ENCODE peak calls at places on chromosome X, in six cellular contexts. M is fibroblast of pulmonary artery, H is mammary epithelial cell, R is fibroblast of mammary gland, K is heart right ventricle, O is epithelial cell of proximal tubule. U is an unnamed sample.

GRCh38 chrX:67426946-67427345 is 116.9 kb upstream of the AR start:
- DNase-seq in R (no peak), O (no peak), H (no peak), M (no peak), K (no peak), U (no peak)

GRCh38 chrX:152821145-152821765 is 9.3 kb downstream of the CETN2 start:
- DNase-seq in R (peak), O (no peak), M (peak), K (no peak), H (peak), U (peak)

GRCh38 chrX:20139966-20140365 is 1.7 kb downstream of the EIF1AX start:
- DNase-seq in M (peak), O (no peak), R (peak), H (peak), K (no peak), U (no peak)

GRCh38 chrX:123087326-123087725 is 96.8 kb upstream of the GRIA3 start:
- DNase-seq in R (peak), M (peak), H (peak), O (peak), K (no peak), U (peak)

GRCh38 chrX:137034508-137034872 is 695 bp upstream of the GPR101 start:
- DNase-seq in K (no peak), O (no peak), R (no peak), M (no peak), H (no peak), U (no peak)

GRCh38 chrX:14673764-14674163 is 144.4 kb downstream of the GLRA2 start:
- DNase-seq in O (peak), H (peak), R (peak), M (peak), K (no peak), U (peak)

GRCh38 chrX:50003927-50004326 is 81.5 kb downstream of the CLCN5 start:
- DNase-seq in K (no peak), M (no peak), R (no peak), O (no peak), H (no peak), U (no peak)

GRCh38 chrX:153968754-153969124 is 2.9 kb downstream of the HCFC1 start:
- DNase-seq in K (no peak), M (no peak), H (no peak), O (no peak), R (no peak), U (no peak)

GRCh38 chrX:97876697-97877407 is 993.1 kb downstream of the RPA4 start:
- DNase-seq in M (no peak), H (no peak), O (no peak), K (no peak), R (peak), U (no peak)

GRCh38 chrX:132744470-132744869 is 214.0 kb downstream of the HS6ST2 start:
- DNase-seq in R (no peak), K (no peak), H (no peak), M (no peak), O (no peak), U (no peak)

GRCh38 chrX:10828640-10829039 is 208.3 kb upstream of the MID1 start:
- DNase-seq in H (no peak), K (no peak), R (no peak), O (no peak), M (no peak), U (peak)

GRCh38 chrX:37060999-37061398 is 52.8 kb downstream of the FAM47C start:
- DNase-seq in M (peak), R (peak), O (peak), H (peak), K (no peak), U (peak)

GRCh38 chrX:115462406-115462805 is 98.6 kb upstream of the PLS3 start:
- DNase-seq in M (peak), R (no peak), O (no peak), K (no peak), H (no peak), U (no peak)

GRCh38 chrX:143306991-143307965 is 210.0 kb downstream of the SPANXN3 start:
- DNase-seq in H (no peak), K (no peak), M (no peak), O (no peak), R (no peak), U (no peak)

GRCh38 chrX:318739-319578 is at the start of gene GTPBP6:
- DNase-seq in M (peak), O (peak), H (peak), R (peak), K (peak), U (peak)

GRCh38 chrX:146154191-146154590 is 336.6 kb downstream of the SLITRK2 start:
- DNase-seq in K (no peak), M (no peak), R (no peak), O (no peak), H (no peak), U (no peak)

GRCh38 chrX:153455571-153455970 is 9.7 kb upstream of the TREX2 start:
- DNase-seq in R (no peak), M (no peak), O (no peak), H (no peak), K (no peak), U (no peak)

GRCh38 chrX:149314031-149314430 is 191.1 kb downstream of the IDS start:
- DNase-seq in H (peak), R (peak), O (peak), K (no peak), M (peak), U (no peak)

GRCh38 chrX:125709532-125709931 is 389.9 kb downstream of the TEX13C start:
- DNase-seq in O (no peak), M (no peak), R (no peak), K (no peak), H (no peak), U (no peak)

GRCh38 chrX:152915541-152916241 is 17.8 kb downstream of the ZNF185 start:
- DNase-seq in M (peak), O (no peak), K (no peak), H (peak), R (peak), U (peak)

GRCh38 chrX:24961809-24962208 is 54.0 kb downstream of the ARX start:
- DNase-seq in M (no peak), H (no peak), R (no peak), K (no peak), O (no peak), U (no peak)

GRCh38 chrX:10486373-10486772 is 134.0 kb downstream of the MID1 start:
- DNase-seq in K (no peak), M (peak), R (peak), H (peak), O (peak), U (no peak)

GRCh38 chrX:55342533-55343501 is 78.1 kb upstream of the PAGE3 start:
- DNase-seq in M (peak), K (peak), R (peak), H (peak), O (no peak), U (peak)

GRCh38 chrX:153700376-153700945 is 12.7 kb downstream of the SLC6A8 start:
- DNase-seq in O (no peak), R (no peak), H (no peak), M (no peak), K (no peak), U (no peak)

GRCh38 chrX:9291666-9292065 is 173.2 kb upstream of the TBL1X start:
- DNase-seq in H (no peak), M (no peak), K (no peak), O (no peak), R (no peak), U (no peak)

GRCh38 chrX:41338422-41338821 is 4.5 kb downstream of the DDX3X start:
- DNase-seq in K (no peak), H (no peak), R (no peak), O (no peak), M (no peak), U (no peak)

GRCh38 chrX:21174439-21174838 is 199.8 kb upstream of the CNKSR2 start:
- DNase-seq in M (no peak), R (no peak), H (no peak), O (no peak), K (no peak), U (no peak)

GRCh38 chrX:90040807-90041206 is 119.1 kb downstream of the TGIF2LX start:
- DNase-seq in M (no peak), O (no peak), H (no peak), R (no peak), K (no peak), U (no peak)

GRCh38 chrX:22999696-23000223 is at the start of gene DDX53:
- DNase-seq in H (no peak), K (no peak), R (no peak), M (no peak), O (no peak), U (no peak)

GRCh38 chrX:100417671-100418070 is 7.6 kb upstream of the PCDH19 start:
- DNase-seq in M (peak), O (no peak), R (peak), H (no peak), K (peak), U (no peak)

GRCh38 chrX:143669395-143669794 is 33.5 kb upstream of the SLITRK4 start:
- DNase-seq in K (no peak), O (no peak), H (peak), M (peak), R (peak), U (no peak)

GRCh38 chrX:39440734-39441305 is 639.6 kb downstream of the MID1IP1 start:
- DNase-seq in R (no peak), M (no peak), O (no peak), H (no peak), K (no peak), U (no peak)

GRCh38 chrX:20144491-20144890 is 2.9 kb upstream of the EIF1AX start:
- DNase-seq in M (peak), H (peak), K (no peak), O (no peak), R (peak), U (no peak)

GRCh38 chrX:13599491-13599890 is 30.1 kb downstream of the EGFL6 start:
- DNase-seq in K (no peak), M (peak), O (no peak), H (peak), R (no peak), U (no peak)

GRCh38 chrX:29419774-29420553 is 795.4 kb upstream of the MAGEB2 start:
- DNase-seq in K (no peak), R (no peak), O (no peak), M (peak), H (no peak), U (peak)

GRCh38 chrX:120308558-120308957 is 2.7 kb downstream of the TMEM255A start:
- DNase-seq in M (no peak), H (no peak), K (no peak), R (no peak), O (no peak), U (peak)
- TF ChIP-seq CTCF in M (no peak), H (no peak), K (no peak), R (no peak), O (peak), U (no peak)

GRCh38 chrX:129824620-129825019 is 19.1 kb downstream of the ZDHHC9 start:
- DNase-seq in H (no peak), M (no peak), R (no peak), K (no peak), O (no peak), U (no peak)

GRCh38 chrX:129825746-129826505 is 17.8 kb downstream of the ZDHHC9 start:
- DNase-seq in M (no peak), H (no peak), O (no peak), R (no peak), K (no peak), U (no peak)

GRCh38 chrX:129823115-129823514 is 20.6 kb downstream of the ZDHHC9 start:
- DNase-seq in M (peak), K (peak), O (no peak), H (peak), R (peak), U (peak)

GRCh38 chrX:129823523-129823922 is 20.2 kb downstream of the ZDHHC9 start:
- DNase-seq in H (no peak), M (no peak), O (no peak), K (no peak), R (no peak), U (no peak)
- TF ChIP-seq CTCF in H (no peak), M (no peak), O (no peak), K (no peak), R (no peak), U (no peak)

GRCh38 chrX:135549519-135549918 is 29.1 kb downstream of the INTS6L start:
- DNase-seq in M (no peak), O (no peak), H (no peak), K (no peak), R (no peak), U (no peak)

GRCh38 chrX:135544338-135544948 is 24.0 kb downstream of the INTS6L start:
- DNase-seq in R (no peak), H (no peak), O (no peak), K (no peak), M (no peak), U (no peak)

GRCh38 chrX:135543924-135544323 is 23.5 kb downstream of the INTS6L start:
- DNase-seq in H (no peak), K (no peak), M (no peak), R (no peak), O (no peak), U (no peak)
- TF ChIP-seq CTCF in H (peak), K (no peak), M (no peak), R (peak), O (peak), U (no peak)

DNA sequence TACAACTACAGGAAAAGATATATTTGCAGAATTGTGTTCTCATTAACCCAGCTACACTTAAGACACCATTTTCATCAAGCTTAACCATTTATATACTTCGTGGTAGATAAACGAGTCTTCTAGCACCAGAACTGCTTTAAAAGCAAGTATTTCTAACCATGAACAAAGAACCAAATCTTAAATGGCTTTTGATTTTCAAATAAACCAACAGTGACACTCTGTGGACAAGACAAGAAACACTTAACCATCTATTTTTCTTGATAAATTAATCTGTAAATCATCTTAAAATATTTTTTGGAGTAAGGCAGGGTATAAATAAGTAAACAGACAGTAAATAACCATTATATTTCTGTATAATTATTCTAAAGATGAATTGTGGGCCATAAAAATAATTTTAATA is 10.2 kb downstream of the BEND2 start:
- DNase-seq in H (no peak), O (no peak), R (peak), K (no peak), M (peak), U (no peak)
- TF ChIP-seq CTCF in H (no peak), O (no peak), R (peak), K (peak), M (no peak), U (no peak)

DNA sequence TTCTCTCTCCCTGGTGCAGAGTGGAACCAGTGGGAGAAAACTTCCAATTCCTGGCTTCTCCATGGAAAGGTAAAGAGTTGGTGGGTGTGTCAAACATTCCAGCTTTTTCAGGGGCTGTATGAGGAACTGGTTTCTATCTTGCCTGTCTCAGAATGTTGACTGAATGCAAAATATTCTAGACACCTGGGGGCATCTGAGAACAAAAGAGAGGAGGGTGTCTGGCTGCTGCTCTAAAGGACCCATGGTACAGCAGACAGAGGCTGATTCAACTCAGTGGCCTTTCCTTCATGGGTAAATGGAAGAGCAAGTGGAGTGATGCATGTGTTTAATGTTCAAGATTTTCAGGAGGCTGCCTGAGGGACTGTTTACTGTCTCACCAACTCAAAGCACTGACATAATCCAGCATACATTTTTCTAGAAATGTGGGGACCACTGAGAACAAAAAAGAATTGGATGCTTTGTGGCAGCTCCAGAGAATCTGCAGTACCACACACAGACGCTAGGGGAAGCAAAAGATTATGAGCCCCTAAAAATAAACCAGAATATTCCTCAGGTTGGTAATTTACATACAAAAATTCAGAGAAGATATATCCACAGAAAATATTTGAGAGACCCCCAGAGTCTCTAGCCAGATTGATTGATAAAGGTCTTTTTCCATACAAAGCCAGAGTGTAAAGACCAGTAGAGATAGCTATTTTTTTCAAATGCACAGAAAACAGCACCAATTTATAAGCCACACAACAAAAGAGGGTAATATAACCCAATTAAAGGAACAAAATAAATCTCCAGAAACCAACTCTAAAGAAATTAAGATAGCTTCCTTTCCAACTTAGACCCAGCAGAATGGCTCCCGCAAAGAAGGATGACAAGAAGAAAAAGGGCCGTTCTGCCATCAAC is 48.0 kb upstream of the STARD8 start:
- DNase-seq in O (no peak), K (no peak), H (no peak), R (peak), M (peak), U (no peak)
- TF ChIP-seq CTCF in O (peak), K (peak), H (peak), R (peak), M (peak), U (no peak)

GRCh38 chrX:3585719-3586118 is 127.7 kb downstream of the PRKX start:
- DNase-seq in K (no peak), M (no peak), R (no peak), H (no peak), O (no peak), U (no peak)
- TF ChIP-seq CTCF in K (no peak), M (peak), R (no peak), H (no peak), O (no peak), U (no peak)

DNA sequence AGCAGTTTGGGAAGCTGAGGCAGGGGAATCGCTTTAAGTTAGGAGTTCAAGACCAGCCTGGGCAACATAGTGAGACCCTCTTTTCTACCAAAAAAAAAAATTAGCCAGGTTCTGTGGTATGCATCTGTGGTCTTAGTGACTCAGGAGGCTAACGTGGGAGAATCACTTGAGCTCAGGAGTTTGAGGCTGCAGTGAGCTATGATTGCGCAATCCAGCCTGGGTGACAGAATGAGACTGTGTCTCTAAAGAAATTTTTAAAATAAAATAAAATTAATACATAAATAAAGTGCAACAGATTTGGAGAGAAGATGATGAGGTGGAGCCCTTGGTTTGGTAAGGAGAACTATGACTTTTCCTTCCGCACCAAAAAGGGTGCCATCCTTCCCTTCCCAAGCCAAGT is 436.9 kb downstream of the NLGN4X start:
- DNase-seq in R (no peak), H (no peak), O (no peak), K (no peak), M (no peak), U (no peak)
- TF ChIP-seq CTCF in R (no peak), H (no peak), O (no peak), K (no peak), M (no peak), U (no peak)

DNA sequence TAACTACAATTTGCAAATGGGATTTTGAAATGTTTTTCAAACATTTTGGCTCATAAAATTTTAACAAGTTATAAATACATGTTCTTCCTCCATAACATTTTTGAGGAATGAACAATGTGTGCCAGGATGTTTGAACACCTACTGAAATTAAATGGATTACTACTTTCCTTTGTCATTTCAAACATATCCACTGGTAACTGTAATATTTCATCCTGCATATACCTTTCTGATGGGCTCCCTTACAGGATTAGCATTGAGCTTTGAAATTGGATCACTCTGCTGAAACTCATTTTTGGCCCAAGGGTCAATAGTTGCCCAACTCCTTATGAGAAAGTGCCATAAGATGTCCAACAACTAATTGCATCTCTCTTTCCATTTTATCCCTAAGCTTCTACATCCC is 17.6 kb downstream of the GRPR start:
- DNase-seq in O (no peak), R (no peak), K (no peak), M (no peak), H (no peak), U (no peak)
- TF ChIP-seq CTCF in O (no peak), R (no peak), K (no peak), M (no peak), H (no peak), U (no peak)

GRCh38 chrX:27399146-27399456 is 64.0 kb downstream of the PPP4R3C start:
- DNase-seq in H (no peak), M (no peak), O (no peak), K (no peak), R (no peak), U (no peak)
- TF ChIP-seq CTCF in H (no peak), M (no peak), O (no peak), K (no peak), R (no peak), U (no peak)

U was measured in Calu3.